ENCODE peak calls at places on chromosomes 2 and 18, in four cellular contexts. N is cardiac muscle cell; P is CD8-positive, alpha-beta T cell; O is lower lobe of right lung. Y is an unnamed sample.

GRCh38 chr2:48529189-48529588 is 765 bp upstream of the STON1 start:
- DNase-seq in N (peak), P (no peak), O (no peak), Y (no peak)

GRCh38 chr2:227349989-227350648 is 25.1 kb downstream of the MFF start:
- DNase-seq in N (no peak), P (no peak), O (no peak), Y (no peak)

GRCh38 chr2:88866756-88867155 is 175.3 kb downstream of the RPIA start:
- DNase-seq in N (peak), P (no peak), O (no peak), Y (peak)

GRCh38 chr18:57077786-57078552 is 68.9 kb upstream of the BOD1L2 start:
- DNase-seq in N (no peak), P (peak), O (no peak), Y (no peak)

GRCh38 chr2:118847447-118848172 is at the start of gene EN1:
- DNase-seq in N (peak), P (no peak), O (no peak), Y (no peak)

GRCh38 chr2:19261061-19261460 is 97.4 kb downstream of the OSR1 start:
- DNase-seq in N (no peak), P (no peak), O (no peak), Y (no peak)

GRCh38 chr18:64405161-64405560 is 256.3 kb upstream of the LINC00305 start:
- DNase-seq in N (no peak), P (no peak), O (no peak), Y (no peak)

GRCh38 chr2:135664623-135665068 is 77.0 kb upstream of the UBXN4 start:
- DNase-seq in N (no peak), P (no peak), O (no peak), Y (no peak)

GRCh38 chr2:190554357-190555006 is 20.0 kb upstream of the NEMP2 start:
- DNase-seq in N (no peak), P (no peak), O (no peak), Y (no peak)

GRCh38 chr2:133561045-133561852 is 7.0 kb downstream of the NCKAP5 start:
- DNase-seq in N (peak), P (no peak), O (no peak), Y (no peak)

GRCh38 chr2:174748948-174749347 is 15.3 kb downstream of the CHRNA1 start:
- DNase-seq in N (peak), P (peak), O (no peak), Y (peak)

GRCh38 chr2:2827237-2827636 is 496.2 kb upstream of the MYT1L start:
- DNase-seq in N (no peak), P (no peak), O (no peak), Y (peak)

GRCh38 chr18:31952223-31952622 is 9.3 kb upstream of the TRAPPC8 start:
- DNase-seq in N (no peak), P (no peak), O (no peak), Y (no peak)

GRCh38 chr2:181185948-181186347 is 205.5 kb downstream of the UBE2E3 start:
- DNase-seq in N (no peak), P (no peak), O (no peak), Y (no peak)

GRCh38 chr18:24426073-24426397 is 435 bp upstream of the IMPACT start:
- DNase-seq in N (no peak), P (no peak), O (no peak), Y (no peak)

DNA sequence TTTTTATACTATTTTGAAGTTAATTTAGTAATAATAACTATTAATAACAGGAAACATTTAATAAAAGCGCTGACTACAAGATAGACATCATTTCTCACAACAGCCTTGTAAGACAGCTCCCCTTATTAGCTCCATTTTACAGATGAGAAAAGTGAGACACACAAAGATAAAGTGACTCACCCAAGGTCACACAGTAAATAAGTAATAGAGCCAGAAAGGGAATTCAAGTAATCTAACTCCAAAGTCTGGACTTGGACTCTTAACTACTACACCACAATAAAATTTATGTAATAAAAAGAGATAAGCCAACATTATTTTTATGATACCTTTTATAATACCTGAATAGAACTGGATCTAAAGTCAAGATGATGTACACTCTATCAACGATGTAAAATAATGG is 25.3 kb downstream of the EXOC6B start:
- DNase-seq in N (no peak), P (no peak), O (no peak), Y (no peak)
- H3K27ac ChIP-seq in N (no peak), P (no peak), O (no peak), Y (no peak)

DNA sequence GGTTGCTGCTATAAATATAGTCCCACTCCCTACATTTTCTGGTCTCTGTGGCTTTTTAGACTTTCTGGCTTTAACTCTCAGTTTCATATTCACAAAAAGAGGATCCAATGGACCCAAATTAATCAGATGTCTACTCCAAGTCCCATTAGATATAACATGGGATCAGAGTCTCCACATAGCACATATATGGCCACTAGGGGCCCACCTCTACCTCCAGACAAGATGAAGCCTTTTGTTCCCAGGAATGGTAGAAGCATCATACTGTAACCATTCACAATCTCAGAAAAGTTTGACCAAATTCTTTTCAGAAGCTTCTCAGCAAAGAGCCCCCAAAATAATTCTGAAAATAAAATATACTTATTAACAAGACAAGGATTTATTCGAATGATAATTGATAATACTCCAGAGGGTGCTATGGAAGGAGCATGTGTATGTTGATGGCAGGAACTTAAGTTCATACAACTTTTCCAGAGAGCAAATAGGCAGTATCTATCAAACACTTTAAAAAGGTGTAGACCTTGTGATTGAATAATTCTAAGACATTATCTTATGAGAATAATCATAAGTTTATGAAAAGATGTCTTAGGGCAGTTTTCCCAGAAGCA is 382.3 kb upstream of the CRIM1 start:
- DNase-seq in N (peak), P (no peak), O (no peak), Y (no peak)
- H3K27ac ChIP-seq in N (no peak), P (no peak), O (no peak), Y (no peak)

DNA sequence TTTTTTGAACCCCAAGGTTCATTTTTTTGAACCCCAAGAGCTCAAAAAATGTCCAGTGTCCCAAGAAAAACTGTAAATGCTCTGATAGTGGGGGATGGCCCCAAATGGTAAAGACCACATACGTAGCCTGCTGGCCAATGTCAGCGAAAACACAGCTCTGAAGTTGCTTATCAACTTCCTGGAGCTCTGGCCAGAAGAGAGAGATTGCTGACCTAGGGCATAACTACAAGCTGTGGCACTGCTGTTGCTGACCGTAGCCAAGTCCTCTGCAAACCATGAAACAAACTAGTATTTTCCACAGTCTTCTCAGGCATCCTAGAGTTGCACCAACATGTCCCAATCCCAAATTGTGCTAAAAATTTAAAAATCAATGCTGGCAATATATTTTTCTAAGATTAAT is 50.9 kb downstream of the REEP1 start:
- DNase-seq in N (peak), P (no peak), O (no peak), Y (no peak)
- H3K27ac ChIP-seq in N (peak), P (no peak), O (no peak), Y (no peak)

GRCh38 chr2:138403431-138403927 is 98.1 kb upstream of the SPOPL start:
- DNase-seq in N (no peak), P (no peak), O (no peak), Y (no peak)
- H3K27ac ChIP-seq in N (no peak), P (no peak), O (no peak), Y (no peak)

DNA sequence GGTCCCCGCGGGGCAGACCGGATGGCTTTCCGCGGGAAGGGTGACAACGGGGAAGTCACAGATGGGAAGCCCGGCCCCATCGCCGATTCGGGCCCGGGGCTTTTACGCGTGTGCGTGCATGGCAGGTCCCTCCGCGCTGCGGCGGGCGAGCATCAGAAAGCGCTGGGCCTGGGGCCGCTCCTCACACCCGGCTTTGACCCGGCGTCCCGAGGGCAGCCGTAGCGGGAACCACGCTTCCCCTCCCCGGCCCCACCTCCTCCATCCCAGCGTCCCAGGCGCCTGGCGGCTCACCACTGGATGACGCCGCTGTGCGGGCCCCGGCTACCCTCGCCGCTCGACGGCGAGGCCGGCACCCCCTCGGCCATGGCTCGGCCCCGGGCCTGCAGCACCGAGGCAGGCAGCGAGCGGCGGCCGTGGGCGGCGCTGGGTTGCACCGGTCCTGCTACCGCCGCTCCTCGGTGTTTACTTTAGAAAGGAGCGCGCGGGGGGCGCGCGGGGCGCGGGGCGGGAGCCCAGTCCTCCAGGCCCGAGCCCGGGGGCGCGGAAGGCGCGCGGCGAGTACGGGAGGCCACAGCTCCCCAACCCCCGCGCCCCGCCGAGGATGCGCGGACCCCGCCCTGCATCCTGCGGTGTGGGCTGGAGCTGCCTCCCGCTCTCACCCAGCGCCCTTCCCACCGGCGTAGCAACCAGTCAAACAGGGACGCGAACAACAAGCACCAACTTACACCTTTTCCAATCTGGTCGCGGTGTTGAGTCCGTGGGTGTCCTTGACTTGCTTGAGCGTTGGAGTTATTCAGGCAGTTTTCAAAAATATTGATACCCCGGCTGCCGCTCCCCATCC is 781 bp downstream of the RFX8 start:
- DNase-seq in N (peak), P (peak), O (peak), Y (no peak)
- H3K27ac ChIP-seq in N (no peak), P (no peak), O (peak), Y (peak)

Y was measured in Peyer's patch.